ENCODE peak calls at places on chromosomes 12 and 14, in five cellular contexts. R, Y, F, B and M are unnamed samples.

GRCh38 chr14:102737402-102738372 is 39.6 kb upstream of the TRAF3 start:
- DNase-seq in R (no peak), Y (no peak), F (no peak), B (no peak), M (no peak)

GRCh38 chr14:22541721-22542120 is 47.3 kb downstream of the DAD1 start:
- DNase-seq in R (no peak), Y (no peak), F (no peak), B (peak), M (no peak)

GRCh38 chr14:64213079-64213478 is 81.1 kb downstream of the ESR2 start:
- DNase-seq in R (no peak), Y (no peak), F (no peak), B (peak), M (no peak)

GRCh38 chr12:58765076-58765475 is 155.2 kb downstream of the LRIG3 start:
- DNase-seq in R (no peak), Y (peak), F (no peak), B (no peak), M (no peak)

GRCh38 chr12:84738481-84738972 is 174.1 kb downstream of the SLC6A15 start:
- DNase-seq in R (no peak), Y (no peak), F (no peak), B (peak), M (no peak)

GRCh38 chr12:113818833-113819232 is 147.3 kb downstream of the RBM19 start:
- DNase-seq in R (no peak), Y (no peak), F (peak), B (no peak), M (no peak)

GRCh38 chr14:20460458-20461229 is 590 bp downstream of the PIP4P1 start:
- DNase-seq in R (no peak), Y (peak), F (no peak), B (peak), M (no peak)

GRCh38 chr14:76203086-76204001 is 51.6 kb downstream of the GPATCH2L start:
- DNase-seq in R (no peak), Y (no peak), F (peak), B (peak), M (peak)

GRCh38 chr14:91315844-91316267 is 71.4 kb upstream of the GPR68 start:
- DNase-seq in R (no peak), Y (no peak), F (no peak), B (no peak), M (no peak)

GRCh38 chr14:51044961-51045360 is 49.9 kb downstream of the TRIM9 start:
- DNase-seq in R (no peak), Y (no peak), F (no peak), B (no peak), M (no peak)

GRCh38 chr14:75459099-75459741 is 31.4 kb downstream of the JDP2 start:
- DNase-seq in R (peak), Y (no peak), F (no peak), B (no peak), M (peak)

GRCh38 chr12:69309461-69309860 is 38.7 kb upstream of the LYZ start:
- DNase-seq in R (no peak), Y (no peak), F (no peak), B (no peak), M (no peak)

GRCh38 chr12:33988888-33989287 is 33.4 kb upstream of the ALG10 start:
- DNase-seq in R (no peak), Y (no peak), F (peak), B (peak), M (no peak)